ENCODE peak calls at places on chromosomes 6 and 20, in seven cellular contexts. D, G, F, X, P, V and M are unnamed samples.

GRCh38 chr6:95321106-95321505 is 256.2 kb upstream of the MANEA start:
- DNase-seq in D (no peak), G (no peak), F (no peak), X (no peak), P (no peak), V (no peak), M (no peak)

GRCh38 chr20:38217791-38218565 is 42.6 kb downstream of the KIAA1755 start:
- DNase-seq in D (peak; percentile 83), G (peak; percentile 95), F (peak; percentile 57), X (no peak), P (no peak), V (peak; percentile 24), M (peak; percentile 77)

GRCh38 chr6:168260385-168260987 is 59.1 kb downstream of the DACT2 start:
- DNase-seq in D (no peak), G (no peak), F (no peak), X (no peak), P (no peak), V (no peak), M (no peak)

GRCh38 chr6:28985396-28986164 is 19.5 kb downstream of the ZNF311 start:
- DNase-seq in D (peak; percentile 96), G (peak; percentile 97), F (peak; percentile 98), X (peak; percentile 86), P (peak; percentile 81), V (peak; percentile 80), M (peak; percentile 90)

GRCh38 chr6:118725944-118726343 is 74.6 kb upstream of the CEP85L start:
- DNase-seq in D (no peak), G (no peak), F (no peak), X (no peak), P (no peak), V (no peak), M (no peak)

GRCh38 chr20:41041693-41042092 is 13.1 kb downstream of the TOP1 start:
- DNase-seq in D (no peak), G (no peak), F (no peak), X (no peak), P (no peak), V (no peak), M (no peak)

GRCh38 chr20:14829897-14830296 is 492.5 kb upstream of the FLRT3 start:
- DNase-seq in D (no peak), G (no peak), F (no peak), X (no peak), P (no peak), V (no peak), M (no peak)

GRCh38 chr6:56720882-56721281 is 78.2 kb upstream of the DST start:
- DNase-seq in D (no peak), G (no peak), F (no peak), X (no peak), P (no peak), V (no peak), M (no peak)

GRCh38 chr6:142935553-142936517 is 9.1 kb downstream of the HIVEP2 start:
- DNase-seq in D (no peak), G (no peak), F (no peak), X (no peak), P (no peak), V (no peak), M (no peak)

GRCh38 chr20:47315339-47315662 is 41.2 kb downstream of the ZMYND8 start:
- DNase-seq in D (no peak), G (no peak), F (peak; percentile 21), X (no peak), P (no peak), V (no peak), M (no peak)

GRCh38 chr20:3330046-3330741 is 77.3 kb downstream of the DNAAF9 start:
- DNase-seq in D (no peak), G (peak; percentile 12), F (no peak), X (no peak), P (no peak), V (no peak), M (no peak)

GRCh38 chr6:109460161-109460830 is 4.7 kb upstream of the MICAL1 start:
- DNase-seq in D (no peak), G (no peak), F (no peak), X (no peak), P (no peak), V (no peak), M (no peak)
- TF ChIP-seq CTCF in D (no peak), G (no peak), F (no peak), X (no peak), P (no peak), V (no peak), M (no peak)

GRCh38 chr6:44265003-44265842 is at the start of gene NFKBIE:
- DNase-seq in D (peak; percentile 71), G (peak; percentile 75), F (peak; percentile 92), X (peak; percentile 97), P (peak; percentile 97), V (peak; percentile 93), M (peak; percentile 99)

GRCh38 chr6:44262467-44263356 is 2.6 kb downstream of the NFKBIE start:
- DNase-seq in D (no peak), G (no peak), F (no peak), X (no peak), P (no peak), V (no peak), M (no peak)

GRCh38 chr6:44263357-44264100 is 1.8 kb downstream of the NFKBIE start:
- DNase-seq in D (no peak), G (no peak), F (peak; percentile 40), X (no peak), P (no peak), V (no peak), M (peak; percentile 65)

GRCh38 chr6:44265843-44266233 is 487 bp upstream of the NFKBIE start:
- DNase-seq in D (no peak), G (no peak), F (no peak), X (no peak), P (no peak), V (no peak), M (no peak)

DNA sequence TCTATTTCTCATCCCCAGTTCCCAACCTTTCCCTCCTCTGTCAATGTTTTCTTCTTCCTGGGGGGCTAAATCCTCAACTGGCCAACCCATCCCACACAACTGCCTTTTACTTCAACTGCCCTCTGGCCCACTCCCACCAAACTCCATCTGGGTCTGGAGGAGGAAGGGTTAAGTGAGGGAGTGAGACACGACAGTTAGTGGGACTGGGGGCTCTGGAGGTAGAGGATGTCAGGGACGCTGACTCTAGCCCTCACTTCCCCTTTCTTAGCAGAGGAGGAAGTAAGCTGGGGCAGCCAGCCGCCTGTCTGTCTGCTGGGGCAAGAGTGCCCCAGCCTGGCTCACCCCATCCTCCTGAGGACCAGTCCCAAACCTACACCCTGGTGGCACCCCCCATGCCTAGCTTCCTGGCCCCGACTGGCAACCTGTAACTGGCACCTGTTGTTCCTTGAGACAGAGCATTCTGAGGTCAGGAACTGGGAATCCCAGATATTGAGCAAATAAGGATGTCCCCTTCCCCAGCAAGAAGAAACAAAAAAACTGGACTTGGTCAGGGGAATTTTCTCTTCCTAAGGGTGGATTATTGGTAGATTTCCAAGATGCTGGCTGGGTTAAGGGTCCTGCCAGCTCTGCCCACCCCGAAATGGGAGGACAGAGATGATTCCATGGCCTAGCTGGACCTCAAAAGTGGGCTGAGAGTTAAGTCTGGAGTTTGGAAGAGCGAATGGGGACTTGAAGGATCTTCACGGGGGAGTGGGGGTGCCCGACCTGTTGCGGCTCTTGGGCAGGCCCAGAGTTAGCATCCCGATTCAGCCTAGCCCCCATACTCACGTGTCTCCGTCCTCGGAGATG is 973 bp downstream of the NFKBIE start:
- DNase-seq in D (no peak), G (no peak), F (no peak), X (peak; percentile 56), P (peak; percentile 79), V (peak; percentile 48), M (peak; percentile 43)
- TF ChIP-seq CTCF in D (no peak), G (no peak), F (no peak), X (no peak), P (no peak), V (no peak), M (no peak)

GRCh38 chr6:106512048-106512957 is 117.0 kb downstream of the RTN4IP1 start:
- DNase-seq in D (no peak), G (no peak), F (peak; percentile 71), X (peak; percentile 84), P (peak; percentile 89), V (no peak), M (peak; percentile 83)

GRCh38 chr6:106511274-106512047 is 117.8 kb downstream of the RTN4IP1 start:
- DNase-seq in D (no peak), G (peak; percentile 54), F (peak; percentile 26), X (peak; percentile 39), P (no peak), V (no peak), M (peak; percentile 46)

GRCh38 chr6:106508836-106509235 is 120.5 kb downstream of the RTN4IP1 start:
- DNase-seq in D (no peak), G (no peak), F (no peak), X (no peak), P (no peak), V (no peak), M (no peak)

GRCh38 chr6:106510090-106510970 is 119.0 kb downstream of the RTN4IP1 start:
- DNase-seq in D (no peak), G (no peak), F (no peak), X (peak; percentile 76), P (peak; percentile 76), V (no peak), M (peak; percentile 72)

DNA sequence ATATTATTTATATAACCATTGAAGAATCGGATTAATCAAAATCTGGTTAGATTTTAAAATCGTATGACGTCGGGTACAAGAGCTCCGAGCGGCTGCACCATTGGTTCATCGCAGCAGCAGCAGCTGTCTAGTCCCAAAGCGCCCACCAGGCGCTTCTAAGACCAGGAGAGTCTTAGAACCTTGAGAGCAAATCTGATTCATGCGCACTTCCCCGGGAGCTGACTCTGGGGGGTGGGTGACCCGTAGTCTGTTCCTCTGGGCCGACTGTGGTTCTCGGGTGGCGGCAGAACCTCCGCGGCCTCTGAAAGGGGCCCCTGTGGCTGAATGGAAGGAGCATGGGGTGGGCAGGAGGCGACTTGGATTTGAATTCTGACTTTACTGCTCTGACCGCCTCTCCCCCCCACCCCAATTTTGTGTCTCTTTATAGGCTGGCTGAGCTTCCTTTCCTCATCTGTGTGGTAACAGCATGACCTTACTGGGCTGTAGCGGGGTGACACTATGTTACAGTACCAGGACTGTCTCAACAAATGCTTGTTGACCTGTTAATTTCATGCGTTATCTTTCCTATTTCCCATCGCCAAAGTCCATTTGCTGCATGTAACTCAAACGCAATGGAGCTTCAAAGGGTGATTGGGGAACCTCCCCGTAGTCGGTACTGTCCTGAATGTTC is 119.7 kb downstream of the RTN4IP1 start:
- DNase-seq in D (no peak), G (no peak), F (no peak), X (no peak), P (no peak), V (no peak), M (no peak)
- TF ChIP-seq CTCF in D (peak; percentile 34), G (no peak), F (peak; percentile 14), X (no peak), P (no peak), V (no peak), M (no peak)

GRCh38 chr6:125952764-125953501 is 3.6 kb upstream of the HINT3 start:
- DNase-seq in D (no peak), G (peak; percentile 33), F (peak; percentile 59), X (no peak), P (no peak), V (no peak), M (peak; percentile 31)
- TF ChIP-seq CTCF in D (peak; percentile 46), G (peak; percentile 77), F (peak; percentile 67), X (no peak), P (no peak), V (no peak), M (no peak)

DNA sequence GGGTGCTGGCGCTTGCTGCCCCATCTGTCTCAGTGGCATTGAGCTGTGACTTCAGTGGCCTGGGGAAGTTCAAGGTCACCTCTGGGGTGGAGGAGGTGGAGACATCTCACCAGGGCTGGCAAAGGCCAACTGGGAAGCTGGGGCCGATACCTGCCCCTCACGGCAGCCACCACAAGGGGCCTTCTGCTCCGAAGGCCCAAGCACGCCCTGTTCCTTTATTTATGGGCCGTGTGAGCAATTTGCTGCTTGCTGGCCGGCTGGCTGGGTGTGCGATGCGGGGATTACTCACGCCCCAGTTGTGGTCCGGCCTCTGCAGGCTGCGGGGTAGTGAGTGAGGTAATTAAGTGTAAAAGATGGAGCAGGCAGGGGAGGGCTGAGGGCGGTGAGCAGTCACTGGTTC is 13.2 kb upstream of the SCRT2 start:
- DNase-seq in D (no peak), G (peak; percentile 33), F (no peak), X (no peak), P (no peak), V (no peak), M (no peak)
- TF ChIP-seq CTCF in D (no peak), G (peak; percentile 23), F (no peak), X (no peak), P (no peak), V (no peak), M (no peak)